ENCODE peak calls at places on chromosomes 5 and 9, in ten cellular contexts. One of them, this sample, is unnamed.

GRCh38 chr5:6177926-6178325 is 200.4 kb downstream of the MED10 start:
- DNase-seq in astrocyte of the spinal cord: no peak
- DNase-seq in AG08395: no peak
- DNase-seq in HEK293T: no peak
- DNase-seq in activated CD4-positive, alpha-beta memory T cell treated with anti-CD3 and anti-CD28 coated beads, Interleukin-2, amount 10 ng/mL, durations not matched to agents 7 days and 5 days: no peak
- DNase-seq in EH: no peak
- DNase-seq in stimulated activated CD4-positive, alpha-beta T cell treated with anti-CD3 and anti-CD28 coated beads, Interleukin-15, amount 100 ng/mL, for 24 hours: no peak
- DNase-seq in amniotic epithelial cell: no peak
- DNase-seq in GM18507: no peak
- DNase-seq in HTR-8/SVneo: no peak
- DNase-seq in this sample: no peak

GRCh38 chr9:72294952-72295351 is 70.1 kb downstream of the ZFAND5 start:
- DNase-seq in EH: peak
- DNase-seq in amniotic epithelial cell: peak
- DNase-seq in astrocyte of the spinal cord: no peak
- DNase-seq in AG08395: no peak
- DNase-seq in HTR-8/SVneo: no peak
- DNase-seq in stimulated activated CD4-positive, alpha-beta T cell treated with anti-CD3 and anti-CD28 coated beads, Interleukin-15, amount 100 ng/mL, for 24 hours: no peak
- DNase-seq in activated CD4-positive, alpha-beta memory T cell treated with anti-CD3 and anti-CD28 coated beads, Interleukin-2, amount 10 ng/mL, durations not matched to agents 7 days and 5 days: no peak
- DNase-seq in HEK293T: no peak
- DNase-seq in GM18507: no peak
- DNase-seq in this sample: no peak

GRCh38 chr9:128006360-128007024 is 25.7 kb upstream of the EEIG1 start:
- DNase-seq in HTR-8/SVneo: no peak
- DNase-seq in HEK293T: no peak
- DNase-seq in activated CD4-positive, alpha-beta memory T cell treated with anti-CD3 and anti-CD28 coated beads, Interleukin-2, amount 10 ng/mL, durations not matched to agents 7 days and 5 days: no peak
- DNase-seq in EH: peak
- DNase-seq in AG08395: no peak
- DNase-seq in stimulated activated CD4-positive, alpha-beta T cell treated with anti-CD3 and anti-CD28 coated beads, Interleukin-15, amount 100 ng/mL, for 24 hours: peak
- DNase-seq in amniotic epithelial cell: no peak
- DNase-seq in GM18507: no peak
- DNase-seq in astrocyte of the spinal cord: no peak
- DNase-seq in this sample: no peak

GRCh38 chr9:89880721-89881120 is 275.9 kb downstream of the GADD45G start:
- DNase-seq in AG08395: no peak
- DNase-seq in amniotic epithelial cell: no peak
- DNase-seq in astrocyte of the spinal cord: no peak
- DNase-seq in activated CD4-positive, alpha-beta memory T cell treated with anti-CD3 and anti-CD28 coated beads, Interleukin-2, amount 10 ng/mL, durations not matched to agents 7 days and 5 days: peak
- DNase-seq in EH: no peak
- DNase-seq in stimulated activated CD4-positive, alpha-beta T cell treated with anti-CD3 and anti-CD28 coated beads, Interleukin-15, amount 100 ng/mL, for 24 hours: no peak
- DNase-seq in HTR-8/SVneo: no peak
- DNase-seq in HEK293T: no peak
- DNase-seq in GM18507: no peak
- DNase-seq in this sample: no peak

GRCh38 chr5:143229896-143230675 is 173.4 kb downstream of the NR3C1 start:
- DNase-seq in activated CD4-positive, alpha-beta memory T cell treated with anti-CD3 and anti-CD28 coated beads, Interleukin-2, amount 10 ng/mL, durations not matched to agents 7 days and 5 days: peak
- DNase-seq in EH: peak
- DNase-seq in astrocyte of the spinal cord: no peak
- DNase-seq in stimulated activated CD4-positive, alpha-beta T cell treated with anti-CD3 and anti-CD28 coated beads, Interleukin-15, amount 100 ng/mL, for 24 hours: peak
- DNase-seq in amniotic epithelial cell: no peak
- DNase-seq in HTR-8/SVneo: no peak
- DNase-seq in AG08395: peak
- DNase-seq in HEK293T: no peak
- DNase-seq in GM18507: no peak
- DNase-seq in this sample: no peak

GRCh38 chr5:80672140-80672736 is 17.5 kb upstream of the DHFR start:
- DNase-seq in amniotic epithelial cell: peak
- DNase-seq in activated CD4-positive, alpha-beta memory T cell treated with anti-CD3 and anti-CD28 coated beads, Interleukin-2, amount 10 ng/mL, durations not matched to agents 7 days and 5 days: peak
- DNase-seq in HTR-8/SVneo: peak
- DNase-seq in astrocyte of the spinal cord: peak
- DNase-seq in GM18507: peak
- DNase-seq in AG08395: peak
- DNase-seq in stimulated activated CD4-positive, alpha-beta T cell treated with anti-CD3 and anti-CD28 coated beads, Interleukin-15, amount 100 ng/mL, for 24 hours: peak
- DNase-seq in HEK293T: peak
- DNase-seq in EH: peak
- DNase-seq in this sample: peak

GRCh38 chr5:93359296-93359957 is 221.6 kb downstream of the NR2F1-AS1 start:
- DNase-seq in stimulated activated CD4-positive, alpha-beta T cell treated with anti-CD3 and anti-CD28 coated beads, Interleukin-15, amount 100 ng/mL, for 24 hours: no peak
- DNase-seq in GM18507: no peak
- DNase-seq in astrocyte of the spinal cord: peak
- DNase-seq in EH: peak
- DNase-seq in HEK293T: no peak
- DNase-seq in AG08395: peak
- DNase-seq in activated CD4-positive, alpha-beta memory T cell treated with anti-CD3 and anti-CD28 coated beads, Interleukin-2, amount 10 ng/mL, durations not matched to agents 7 days and 5 days: no peak
- DNase-seq in HTR-8/SVneo: peak
- DNase-seq in amniotic epithelial cell: peak
- DNase-seq in this sample: peak

GRCh38 chr5:179168636-179169035 is 108.5 kb downstream of the ZNF354C start:
- DNase-seq in astrocyte of the spinal cord: no peak
- DNase-seq in HEK293T: no peak
- DNase-seq in EH: no peak
- DNase-seq in HTR-8/SVneo: no peak
- DNase-seq in amniotic epithelial cell: no peak
- DNase-seq in stimulated activated CD4-positive, alpha-beta T cell treated with anti-CD3 and anti-CD28 coated beads, Interleukin-15, amount 100 ng/mL, for 24 hours: no peak
- DNase-seq in GM18507: no peak
- DNase-seq in activated CD4-positive, alpha-beta memory T cell treated with anti-CD3 and anti-CD28 coated beads, Interleukin-2, amount 10 ng/mL, durations not matched to agents 7 days and 5 days: no peak
- DNase-seq in AG08395: no peak
- DNase-seq in this sample: no peak

GRCh38 chr5:180600554-180601041 is 9.3 kb upstream of the SCGB3A1 start:
- DNase-seq in stimulated activated CD4-positive, alpha-beta T cell treated with anti-CD3 and anti-CD28 coated beads, Interleukin-15, amount 100 ng/mL, for 24 hours: no peak
- DNase-seq in GM18507: no peak
- DNase-seq in HEK293T: no peak
- DNase-seq in HTR-8/SVneo: no peak
- DNase-seq in AG08395: no peak
- DNase-seq in astrocyte of the spinal cord: no peak
- DNase-seq in amniotic epithelial cell: no peak
- DNase-seq in EH: no peak
- DNase-seq in activated CD4-positive, alpha-beta memory T cell treated with anti-CD3 and anti-CD28 coated beads, Interleukin-2, amount 10 ng/mL, durations not matched to agents 7 days and 5 days: no peak
- DNase-seq in this sample: no peak

GRCh38 chr5:40022057-40022456 is 597.3 kb upstream of the DAB2 start:
- DNase-seq in astrocyte of the spinal cord: no peak
- DNase-seq in GM18507: no peak
- DNase-seq in HEK293T: no peak
- DNase-seq in activated CD4-positive, alpha-beta memory T cell treated with anti-CD3 and anti-CD28 coated beads, Interleukin-2, amount 10 ng/mL, durations not matched to agents 7 days and 5 days: no peak
- DNase-seq in HTR-8/SVneo: no peak
- DNase-seq in amniotic epithelial cell: no peak
- DNase-seq in stimulated activated CD4-positive, alpha-beta T cell treated with anti-CD3 and anti-CD28 coated beads, Interleukin-15, amount 100 ng/mL, for 24 hours: no peak
- DNase-seq in AG08395: no peak
- DNase-seq in EH: no peak
- DNase-seq in this sample: no peak

GRCh38 chr9:105393576-105394344 is 54.1 kb upstream of the FSD1L start:
- DNase-seq in HTR-8/SVneo: no peak
- DNase-seq in stimulated activated CD4-positive, alpha-beta T cell treated with anti-CD3 and anti-CD28 coated beads, Interleukin-15, amount 100 ng/mL, for 24 hours: no peak
- DNase-seq in EH: no peak
- DNase-seq in activated CD4-positive, alpha-beta memory T cell treated with anti-CD3 and anti-CD28 coated beads, Interleukin-2, amount 10 ng/mL, durations not matched to agents 7 days and 5 days: no peak
- DNase-seq in AG08395: no peak
- DNase-seq in amniotic epithelial cell: no peak
- DNase-seq in HEK293T: no peak
- DNase-seq in GM18507: no peak
- DNase-seq in astrocyte of the spinal cord: no peak
- DNase-seq in this sample: no peak

GRCh38 chr9:98235126-98235525 is 20.3 kb downstream of the TBC1D2 start:
- DNase-seq in activated CD4-positive, alpha-beta memory T cell treated with anti-CD3 and anti-CD28 coated beads, Interleukin-2, amount 10 ng/mL, durations not matched to agents 7 days and 5 days: no peak
- DNase-seq in GM18507: no peak
- DNase-seq in AG08395: no peak
- DNase-seq in stimulated activated CD4-positive, alpha-beta T cell treated with anti-CD3 and anti-CD28 coated beads, Interleukin-15, amount 100 ng/mL, for 24 hours: no peak
- DNase-seq in HTR-8/SVneo: no peak
- DNase-seq in amniotic epithelial cell: peak
- DNase-seq in EH: peak
- DNase-seq in HEK293T: no peak
- DNase-seq in astrocyte of the spinal cord: no peak
- DNase-seq in this sample: no peak

GRCh38 chr9:38687389-38687842 is 32.5 kb downstream of the FAM240B start:
- DNase-seq in GM18507: no peak
- DNase-seq in HEK293T: no peak
- DNase-seq in activated CD4-positive, alpha-beta memory T cell treated with anti-CD3 and anti-CD28 coated beads, Interleukin-2, amount 10 ng/mL, durations not matched to agents 7 days and 5 days: peak
- DNase-seq in amniotic epithelial cell: peak
- DNase-seq in AG08395: no peak
- DNase-seq in astrocyte of the spinal cord: peak
- DNase-seq in stimulated activated CD4-positive, alpha-beta T cell treated with anti-CD3 and anti-CD28 coated beads, Interleukin-15, amount 100 ng/mL, for 24 hours: peak
- DNase-seq in HTR-8/SVneo: no peak
- DNase-seq in EH: peak
- DNase-seq in this sample: no peak

GRCh38 chr9:89425921-89426388 is 72.0 kb downstream of the SEMA4D start:
- DNase-seq in EH: peak
- DNase-seq in HTR-8/SVneo: no peak
- DNase-seq in amniotic epithelial cell: no peak
- DNase-seq in activated CD4-positive, alpha-beta memory T cell treated with anti-CD3 and anti-CD28 coated beads, Interleukin-2, amount 10 ng/mL, durations not matched to agents 7 days and 5 days: no peak
- DNase-seq in astrocyte of the spinal cord: peak
- DNase-seq in HEK293T: no peak
- DNase-seq in stimulated activated CD4-positive, alpha-beta T cell treated with anti-CD3 and anti-CD28 coated beads, Interleukin-15, amount 100 ng/mL, for 24 hours: no peak
- DNase-seq in AG08395: peak
- DNase-seq in GM18507: no peak
- DNase-seq in this sample: no peak

GRCh38 chr9:97904725-97905124 is 17.6 kb downstream of the TRMO start:
- DNase-seq in EH: no peak
- DNase-seq in amniotic epithelial cell: no peak
- DNase-seq in AG08395: no peak
- DNase-seq in HEK293T: no peak
- DNase-seq in GM18507: no peak
- DNase-seq in HTR-8/SVneo: no peak
- DNase-seq in activated CD4-positive, alpha-beta memory T cell treated with anti-CD3 and anti-CD28 coated beads, Interleukin-2, amount 10 ng/mL, durations not matched to agents 7 days and 5 days: peak
- DNase-seq in stimulated activated CD4-positive, alpha-beta T cell treated with anti-CD3 and anti-CD28 coated beads, Interleukin-15, amount 100 ng/mL, for 24 hours: peak
- DNase-seq in astrocyte of the spinal cord: no peak
- DNase-seq in this sample: no peak

GRCh38 chr5:130278136-130278535 is 373.9 kb downstream of the CHSY3 start:
- DNase-seq in HTR-8/SVneo: no peak
- DNase-seq in activated CD4-positive, alpha-beta memory T cell treated with anti-CD3 and anti-CD28 coated beads, Interleukin-2, amount 10 ng/mL, durations not matched to agents 7 days and 5 days: no peak
- DNase-seq in GM18507: no peak
- DNase-seq in EH: no peak
- DNase-seq in HEK293T: no peak
- DNase-seq in astrocyte of the spinal cord: no peak
- DNase-seq in amniotic epithelial cell: no peak
- DNase-seq in AG08395: no peak
- DNase-seq in stimulated activated CD4-positive, alpha-beta T cell treated with anti-CD3 and anti-CD28 coated beads, Interleukin-15, amount 100 ng/mL, for 24 hours: no peak
- DNase-seq in this sample: no peak

GRCh38 chr5:116032094-116032517 is at the start of gene ARL14EPL:
- DNase-seq in HEK293T: peak
- DNase-seq in amniotic epithelial cell: peak
- DNase-seq in GM18507: no peak
- DNase-seq in EH: peak
- DNase-seq in activated CD4-positive, alpha-beta memory T cell treated with anti-CD3 and anti-CD28 coated beads, Interleukin-2, amount 10 ng/mL, durations not matched to agents 7 days and 5 days: no peak
- DNase-seq in stimulated activated CD4-positive, alpha-beta T cell treated with anti-CD3 and anti-CD28 coated beads, Interleukin-15, amount 100 ng/mL, for 24 hours: peak
- DNase-seq in HTR-8/SVneo: peak
- DNase-seq in AG08395: peak
- DNase-seq in astrocyte of the spinal cord: peak
- DNase-seq in this sample: peak

GRCh38 chr9:124886866-124887492 is 25.0 kb downstream of the ARPC5L start:
- DNase-seq in EH: no peak
- DNase-seq in astrocyte of the spinal cord: no peak
- DNase-seq in amniotic epithelial cell: no peak
- DNase-seq in HTR-8/SVneo: no peak
- DNase-seq in activated CD4-positive, alpha-beta memory T cell treated with anti-CD3 and anti-CD28 coated beads, Interleukin-2, amount 10 ng/mL, durations not matched to agents 7 days and 5 days: no peak
- DNase-seq in HEK293T: no peak
- DNase-seq in stimulated activated CD4-positive, alpha-beta T cell treated with anti-CD3 and anti-CD28 coated beads, Interleukin-15, amount 100 ng/mL, for 24 hours: no peak
- DNase-seq in AG08395: no peak
- DNase-seq in GM18507: no peak
- DNase-seq in this sample: no peak